ENCODE peak calls at places on chromosomes 6 and 20, in six cellular contexts. D is GM23248, R is MM.1S, F is GM23338, V is PC-3, A is Karpas-422. M is an unnamed sample. For H3K9me2 and H3K4me1, the result is how much of the 10 kb centered on the place peaks cover.

GRCh38 chr20:63696628-63697356 is at the start of gene TNFRSF6B:
- DNase-seq in F (no peak), A (no peak), R (no peak), D (peak), V (peak), M (no peak)

GRCh38 chr6:108145639-108146038 is 20.2 kb upstream of the NR2E1 start:
- DNase-seq in F (peak), D (no peak), A (no peak), R (no peak), V (no peak), M (no peak)

GRCh38 chr20:52193133-52193532 is 1.6 kb upstream of the ZFP64 start:
- DNase-seq in D (no peak), V (no peak), F (no peak), R (no peak), A (no peak), M (no peak)

GRCh38 chr6:157867981-157868380 is 44.9 kb downstream of the SNX9 start:
- DNase-seq in D (peak), R (no peak), V (no peak), A (no peak), F (no peak), M (no peak)

GRCh38 chr20:21340991-21341722 is 38.0 kb downstream of the XRN2 start:
- DNase-seq in V (no peak), A (no peak), F (no peak), R (no peak), D (no peak), M (no peak)

GRCh38 chr20:52936368-52936986 is 35.7 kb upstream of the TSHZ2 start:
- DNase-seq in V (no peak), R (no peak), D (peak), A (no peak), F (no peak), M (no peak)

GRCh38 chr20:62929051-62929538 is 2.8 kb upstream of the DIDO1 start:
- DNase-seq in R (no peak), D (peak), F (peak), A (peak), V (peak), M (peak)

GRCh38 chr6:166710084-166710483 is 83.0 kb upstream of the RPS6KA2 start:
- DNase-seq in V (no peak), D (peak), F (no peak), R (no peak), A (no peak), M (no peak)

GRCh38 chr20:51541189-51542032 is 1.1 kb downstream of the NFATC2 start:
- DNase-seq in A (peak), F (peak), R (peak), V (no peak), D (peak), M (peak)

GRCh38 chr6:34664270-34664971 is 32.1 kb downstream of the ILRUN start:
- DNase-seq in F (no peak), V (peak), R (no peak), D (peak), A (no peak), M (no peak)

GRCh38 chr6:135233676-135234491 is 52.8 kb downstream of the MYB start:
- DNase-seq in F (no peak), D (no peak), R (peak), A (no peak), V (no peak), M (no peak)

GRCh38 chr6:135274561-135275293 is 93.6 kb downstream of the MYB start:
- DNase-seq in V (no peak), R (no peak), F (no peak), A (no peak), D (no peak), M (no peak)

GRCh38 chr6:110542311-110543024 is 66.1 kb upstream of the SLC22A16 start:
- DNase-seq in F (no peak), V (no peak), A (no peak), R (no peak), D (peak), M (no peak)

GRCh38 chr20:1829531-1829930 is 65.7 kb upstream of the SIRPA start:
- DNase-seq in A (no peak), R (no peak), F (no peak), D (no peak), V (no peak), M (no peak)

GRCh38 chr6:158461954-158462353 is 97.9 kb upstream of the TMEM181 start:
- DNase-seq in D (no peak), F (no peak), V (peak), R (no peak), A (no peak), M (no peak)

GRCh38 chr6:130933712-130934200 is 106.5 kb downstream of the SMLR1 start:
- DNase-seq in A (no peak), R (no peak), F (peak), V (peak), D (peak), M (peak)

GRCh38 chr6:130935978-130936377 is 108.8 kb downstream of the SMLR1 start:
- DNase-seq in A (no peak), F (no peak), D (no peak), R (no peak), V (peak), M (no peak)

GRCh38 chr6:130934848-130935585 is 107.8 kb downstream of the SMLR1 start:
- DNase-seq in F (no peak), V (no peak), D (peak), R (no peak), A (no peak), M (no peak)

GRCh38 chr6:130937942-130938604 is 110.9 kb downstream of the SMLR1 start:
- DNase-seq in R (no peak), F (no peak), V (peak), D (peak), A (no peak), M (no peak)

DNA sequence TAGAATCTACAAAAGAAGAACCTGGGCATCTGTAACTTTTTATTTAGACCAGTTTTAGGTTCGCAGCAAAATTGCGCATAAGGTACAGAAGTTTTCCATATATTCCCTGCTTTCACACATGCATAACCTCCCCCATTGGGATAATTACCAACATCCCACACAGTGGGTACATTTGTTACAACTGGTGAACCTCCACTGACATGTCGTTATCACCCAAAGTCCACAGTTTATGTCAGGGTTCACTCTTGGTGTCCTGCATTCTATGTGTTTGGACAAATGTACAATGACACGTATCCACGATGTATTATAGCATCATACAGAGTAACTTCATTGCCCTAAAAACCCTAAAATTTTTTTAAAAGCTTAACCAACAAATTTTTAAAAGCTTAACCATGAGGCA is 109.7 kb downstream of the SMLR1 start:
- DNase-seq in V (no peak), R (no peak), F (no peak), D (no peak), A (no peak), M (no peak)
- H2AFZ ChIP-seq in V (no peak), R (no peak), F (no peak), D (no peak), A (no peak), M (no peak)

GRCh38 chr6:54010340-54011276 is 100.6 kb upstream of the MLIP start:
- DNase-seq in D (no peak), V (peak), R (peak), A (no peak), F (no peak), M (peak)

GRCh38 chr6:54011277-54011648 is 100.0 kb upstream of the MLIP start:
- DNase-seq in A (no peak), V (no peak), F (no peak), D (no peak), R (no peak), M (no peak)

GRCh38 chr6:54013966-54014365 is 97.3 kb upstream of the MLIP start:
- DNase-seq in D (no peak), V (no peak), A (no peak), R (no peak), F (no peak), M (no peak)

GRCh38 chr6:54008589-54008988 is 102.7 kb upstream of the MLIP start:
- DNase-seq in F (no peak), R (no peak), V (no peak), D (no peak), A (no peak), M (no peak)

DNA sequence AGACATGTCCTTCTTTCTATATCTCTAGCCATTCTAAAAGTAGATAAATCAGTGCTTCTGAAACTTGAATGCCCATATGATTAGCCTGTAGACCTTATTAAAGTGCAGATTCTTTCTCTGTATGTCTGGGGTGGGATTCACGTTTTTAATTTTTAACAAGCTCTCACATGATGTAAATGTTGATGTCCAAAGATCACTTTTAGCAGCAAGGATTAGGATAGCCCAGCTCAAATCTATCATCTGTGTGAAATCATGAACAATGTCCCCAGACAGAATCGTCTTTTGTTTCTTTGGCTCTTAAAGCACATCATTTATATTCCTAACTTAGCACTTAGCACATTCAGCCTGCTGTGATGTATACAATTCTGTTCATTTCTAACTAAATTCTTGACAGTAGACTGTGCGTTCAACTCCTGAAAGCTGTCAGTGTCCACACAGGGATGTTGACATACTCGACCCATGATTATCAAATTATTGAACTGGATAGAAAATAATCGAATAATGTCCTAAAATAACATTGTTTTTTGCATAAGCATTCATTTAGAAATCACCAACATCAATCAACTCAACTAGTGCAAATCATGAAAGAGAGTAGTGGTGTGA is 102.1 kb upstream of the MLIP start:
- DNase-seq in D (no peak), V (no peak), A (no peak), F (no peak), R (no peak), M (no peak)
- H3K9me2 ChIP-seq in D (under half), V (under half), A (under half), F (under half), R (under half), M (under half)

GRCh38 chr20:53937929-53938367 is 132.4 kb downstream of the BCAS1 start:
- DNase-seq in F (no peak), V (no peak), R (no peak), D (no peak), A (no peak), M (no peak)
- H3K4me1 ChIP-seq in F (under half), V (under half), R (half or more), D (half or more), A (under half), M (under half)

DNA sequence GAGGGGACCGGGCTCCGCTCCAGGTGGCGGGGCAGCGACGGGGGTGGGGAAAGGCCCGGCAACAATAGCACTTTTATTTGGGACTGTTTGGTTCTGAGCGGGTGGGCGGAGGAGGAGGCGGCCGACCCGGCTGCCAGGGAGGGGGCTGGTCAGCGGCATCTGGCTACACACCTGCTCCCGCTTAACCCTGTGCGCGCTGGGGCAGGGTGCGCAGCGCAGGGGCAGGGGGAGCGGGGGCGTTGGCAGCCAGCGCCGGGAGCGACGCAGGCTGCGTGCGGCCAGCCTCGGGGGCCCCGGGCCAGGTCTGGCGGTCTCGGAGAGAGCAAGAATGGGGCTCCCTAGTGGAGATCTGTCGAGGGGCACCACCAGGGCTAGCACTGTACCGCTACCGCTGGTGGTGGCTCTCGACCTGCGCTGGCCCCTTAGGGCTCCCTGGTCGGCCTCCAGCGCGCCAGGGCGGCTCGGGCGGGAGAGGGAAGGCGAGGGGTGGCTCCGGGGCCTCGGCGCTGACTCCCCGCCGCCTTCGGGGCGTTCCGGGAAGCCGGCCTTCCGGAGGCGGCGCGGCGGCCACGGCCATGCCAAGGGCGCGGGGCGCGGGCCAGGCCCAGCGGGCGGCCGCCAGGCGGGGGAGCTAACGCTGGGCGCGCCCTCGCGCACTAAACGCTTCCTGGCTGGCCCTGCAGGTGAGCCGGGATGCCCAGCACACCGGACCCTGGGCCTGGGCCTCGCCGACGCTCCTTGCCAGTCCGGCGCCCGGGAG is 92.4 kb downstream of the NCR2 start:
- DNase-seq in A (no peak), D (peak), V (peak), F (peak), R (no peak), M (peak)
- H2AFZ ChIP-seq in A (no peak), D (peak), V (peak), F (peak), R (no peak), M (peak)

DNA sequence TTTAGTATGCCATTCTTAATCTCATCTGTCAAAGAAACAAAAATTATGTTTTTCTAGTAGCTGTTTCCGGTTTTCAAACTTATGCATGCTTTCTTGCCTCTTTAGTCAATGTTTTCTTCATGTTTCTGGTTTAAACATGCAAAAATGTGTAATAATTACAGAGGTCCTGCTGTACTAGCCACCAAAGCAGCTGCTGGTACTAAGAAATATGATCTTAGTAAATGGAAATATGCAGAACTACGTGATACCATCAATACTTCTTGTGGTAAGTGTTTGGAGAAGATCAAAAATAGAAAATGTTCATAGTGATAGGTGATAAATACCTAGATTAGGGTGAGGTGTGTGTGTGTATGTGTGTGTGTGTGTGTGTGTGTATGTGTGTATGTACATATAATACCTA is 158.4 kb downstream of the MYO6 start:
- DNase-seq in V (no peak), R (no peak), D (no peak), F (no peak), A (no peak), M (no peak)
- H3K9me2 ChIP-seq in V (under half), R (under half), D (under half), F (under half), A (under half), M (under half)

GRCh38 chr20:57392130-57392445 is 892 bp downstream of the RBM38 start:
- DNase-seq in D (no peak), F (no peak), A (peak), V (no peak), R (no peak), M (no peak)
- H3K4me1 ChIP-seq in D (under half), F (under half), A (half or more), V (under half), R (half or more), M (under half)

GRCh38 chr6:44580901-44581300 is 193.4 kb downstream of the CDC5L start:
- DNase-seq in R (no peak), A (no peak), F (no peak), D (peak), V (peak), M (no peak)
- H2AFZ ChIP-seq in R (no peak), A (no peak), F (peak), D (no peak), V (no peak), M (no peak)

DNA sequence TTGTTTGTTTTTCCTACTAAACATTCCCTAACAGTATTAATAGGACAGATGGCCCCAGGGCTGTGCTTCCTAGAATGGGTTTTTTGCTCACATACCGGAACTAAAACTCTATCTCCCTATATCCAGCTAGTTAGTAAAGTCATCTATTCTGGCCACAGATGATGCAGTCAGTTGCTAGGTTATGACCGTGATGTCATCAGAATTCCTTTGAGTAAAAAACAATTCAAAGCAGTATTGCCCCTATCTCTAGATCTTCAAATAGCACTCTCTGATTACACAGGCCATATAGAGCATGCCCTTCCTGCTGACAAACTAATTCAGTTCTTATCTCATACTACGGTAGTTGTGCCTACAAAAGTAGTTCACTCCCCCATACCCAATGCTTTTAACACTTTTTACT is 17.9 kb upstream of the ZNF451 start:
- DNase-seq in A (no peak), R (no peak), F (no peak), V (no peak), D (no peak), M (no peak)
- H3K9me2 ChIP-seq in A (under half), R (under half), F (under half), V (under half), D (under half), M (under half)

GRCh38 chr20:38115205-38115604 is 49.9 kb downstream of the TGM2 start:
- DNase-seq in A (no peak), V (no peak), F (peak), D (no peak), R (no peak), M (no peak)

GRCh38 chr20:38112943-38113294 is 52.2 kb downstream of the TGM2 start:
- DNase-seq in F (no peak), A (no peak), R (no peak), D (no peak), V (no peak), M (no peak)

GRCh38 chr20:38112249-38112942 is 52.7 kb downstream of the TGM2 start:
- DNase-seq in R (no peak), D (no peak), A (no peak), F (no peak), V (no peak), M (no peak)

GRCh38 chr20:38114353-38114791 is 50.7 kb downstream of the TGM2 start:
- DNase-seq in R (no peak), F (no peak), A (no peak), D (peak), V (peak), M (no peak)

DNA sequence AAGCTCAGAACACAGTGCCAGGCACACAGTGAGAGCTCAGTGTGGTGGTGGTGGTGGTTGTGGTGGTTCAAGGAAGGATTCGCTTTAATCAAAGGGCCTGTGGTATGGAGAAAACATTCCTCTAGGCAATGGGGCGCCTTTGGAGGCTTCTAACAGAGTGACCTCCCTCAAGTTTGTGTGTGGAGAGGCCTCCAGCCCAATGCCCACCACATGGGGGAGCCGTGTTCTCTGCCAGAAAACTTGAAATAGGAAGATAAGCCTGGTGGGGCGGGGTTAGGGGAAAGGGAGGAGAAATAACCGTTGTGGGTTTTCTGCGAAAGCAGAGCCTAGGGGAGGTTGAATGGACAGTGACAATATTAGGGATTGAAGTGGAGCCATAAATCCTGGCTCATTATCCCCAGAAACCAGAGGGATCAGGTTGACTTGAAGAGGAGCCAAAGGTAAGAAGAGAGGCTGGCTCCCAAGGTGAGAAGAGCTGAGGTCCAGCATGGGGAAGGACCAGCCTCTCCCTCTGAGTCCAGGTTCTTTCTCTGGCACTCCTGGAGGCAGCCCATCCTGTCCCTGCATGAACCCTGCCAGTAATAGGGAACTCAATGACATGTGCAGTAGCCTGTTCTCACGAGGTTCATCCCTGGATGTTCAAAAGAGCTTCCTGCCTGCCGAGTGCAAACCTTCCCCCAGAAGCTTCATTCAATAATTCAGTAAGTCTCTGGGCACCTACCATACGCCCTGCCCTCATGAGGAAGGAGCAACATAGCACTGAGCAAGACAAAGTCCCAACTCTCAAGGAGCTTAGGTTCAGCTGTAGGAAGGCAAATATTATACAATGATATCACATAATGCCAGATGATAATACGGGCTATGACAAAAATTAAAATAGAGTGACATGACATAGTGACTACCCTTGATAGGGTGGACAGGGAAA is 51.4 kb downstream of the TGM2 start:
- DNase-seq in D (no peak), A (peak), R (peak), F (peak), V (peak), M (peak)
- H3K4me1 ChIP-seq in D (under half), A (under half), R (under half), F (under half), V (half or more), M (under half)